ENCODE peak calls at places on chromosomes 16 and 17, in five cellular contexts. O is DND-41, Q is GM23248, D is endothelial cell of umbilical vein, X is GM23338. F is an unnamed sample.

GRCh38 chr16:89552913-89553312 is 7.6 kb upstream of the RPL13 start:
- DNase-seq in O (no peak), X (no peak), Q (no peak), D (no peak), F (no peak)

GRCh38 chr17:7837375-7838290 is 3.6 kb downstream of the KDM6B start:
- DNase-seq in X (peak), O (no peak), D (no peak), Q (peak), F (peak)

GRCh38 chr16:22222006-22222405 is 15.9 kb downstream of the EEF2K start:
- DNase-seq in D (no peak), O (no peak), X (no peak), Q (no peak), F (no peak)

GRCh38 chr16:87701505-87701921 is 64.3 kb downstream of the KLHDC4 start:
- DNase-seq in X (no peak), D (no peak), O (no peak), Q (no peak), F (no peak)

GRCh38 chr16:1635070-1635469 is 22.9 kb downstream of the CRAMP1 start:
- DNase-seq in O (no peak), X (no peak), D (no peak), Q (no peak), F (no peak)

GRCh38 chr16:84379008-84379730 is 10.8 kb downstream of the ATP2C2 start:
- DNase-seq in O (no peak), D (no peak), Q (no peak), X (no peak), F (no peak)

GRCh38 chr16:60642956-60643355 is 1393.3 kb downstream of the CDH8 start:
- DNase-seq in Q (peak), X (no peak), D (no peak), O (no peak), F (no peak)

GRCh38 chr17:76121932-76122383 is 18.4 kb upstream of the EXOC7 start:
- DNase-seq in D (no peak), Q (peak), O (no peak), X (peak), F (no peak)

GRCh38 chr16:1763521-1764511 is 7.5 kb downstream of the NME3 start:
- DNase-seq in X (peak), D (no peak), Q (no peak), O (no peak), F (peak)

GRCh38 chr17:64653325-64653984 is 8.7 kb downstream of the SMURF2 start:
- DNase-seq in Q (peak), D (no peak), X (no peak), O (no peak), F (no peak)

GRCh38 chr16:63976345-63976744 is 1145.5 kb downstream of the CDH11 start:
- DNase-seq in O (no peak), Q (no peak), D (no peak), X (no peak), F (no peak)

GRCh38 chr17:81926451-81927144 is 937 bp downstream of the MAFG start:
- DNase-seq in O (peak), D (peak), X (peak), Q (peak), F (peak)

GRCh38 chr16:27432600-27432957 is 30.6 kb downstream of the IL21R start:
- DNase-seq in Q (peak), D (no peak), X (no peak), O (no peak), F (no peak)

GRCh38 chr17:29616300-29617048 is 6.2 kb downstream of the CORO6 start:
- DNase-seq in D (no peak), X (peak), Q (no peak), O (no peak), F (no peak)
- H2AFZ ChIP-seq in D (peak), X (no peak), Q (no peak), O (no peak), F (no peak)

GRCh38 chr17:77677637-77678036 is 280.9 kb upstream of the TNRC6C start:
- DNase-seq in O (no peak), Q (no peak), D (no peak), X (no peak), F (no peak)
- TF ChIP-seq EZH2 in O (no peak), Q (no peak), D (no peak), X (no peak), F (no peak)

GRCh38 chr17:58281511-58282011 is 826 bp upstream of the MPO start:
- DNase-seq in D (no peak), Q (no peak), X (peak), O (no peak), F (no peak)
- H3K4me2 ChIP-seq in D (no peak), Q (no peak), X (no peak), O (no peak), F (no peak)

DNA sequence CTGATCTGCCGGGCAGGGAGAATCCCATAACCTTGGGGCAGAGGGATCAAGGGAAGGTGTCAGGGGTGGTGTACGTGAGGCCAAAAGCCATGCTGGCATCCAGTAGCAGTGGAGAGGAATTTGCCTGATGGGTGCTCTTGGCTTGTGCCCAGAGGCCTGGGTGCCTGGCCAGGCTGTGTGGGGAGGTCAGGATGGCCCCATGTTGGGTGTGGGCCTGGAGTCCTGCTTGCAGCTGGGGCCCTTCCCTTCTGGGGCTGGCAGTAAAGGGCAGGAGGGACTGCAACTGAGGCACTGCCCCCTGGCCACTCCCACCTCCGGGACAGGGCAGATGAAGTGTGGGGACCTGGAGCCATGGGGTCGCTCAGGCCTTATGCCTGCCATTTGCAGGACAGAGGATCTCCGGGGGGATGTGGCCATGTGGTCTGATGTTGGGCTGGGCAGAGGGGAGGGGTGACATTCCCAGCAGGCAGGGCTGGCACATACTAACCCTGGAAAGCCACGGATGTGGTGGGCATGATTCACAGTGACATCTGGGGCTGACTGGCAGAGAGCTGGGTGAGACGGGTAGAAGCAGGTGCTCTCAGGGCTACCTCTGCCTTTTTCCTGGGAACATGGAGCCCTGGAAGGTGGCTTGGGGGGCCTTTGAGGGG is 3.5 kb downstream of the FMNL1 start:
- DNase-seq in O (peak), D (no peak), X (no peak), Q (no peak), F (no peak)
- H2AFZ ChIP-seq in O (no peak), D (no peak), X (no peak), Q (no peak), F (no peak)

GRCh38 chr16:67248401-67249177 is at the start of gene SLC9A5:
- DNase-seq in X (peak), D (peak), O (peak), Q (peak), F (peak)
- TF ChIP-seq EZH2 in X (no peak), D (no peak), O (peak), Q (no peak), F (no peak)

DNA sequence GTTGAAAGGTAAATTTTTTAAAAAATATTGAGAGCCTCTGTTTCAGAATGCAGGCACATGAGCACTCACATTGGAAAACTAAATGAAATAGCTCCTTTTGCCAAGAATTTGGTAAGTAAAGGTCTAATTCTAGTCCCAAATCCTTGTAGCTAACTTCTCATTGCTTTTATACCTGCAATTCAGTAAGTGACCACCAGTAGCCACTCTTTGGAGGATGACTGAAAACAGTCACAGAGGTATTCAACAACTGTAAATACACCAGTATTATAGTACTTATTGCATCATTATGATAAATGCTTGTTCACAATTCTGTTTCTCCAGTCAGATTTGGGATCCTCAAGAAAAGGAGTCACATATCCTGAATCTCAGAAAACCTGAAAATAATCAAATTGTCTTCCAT is 562.4 kb upstream of the CDH11 start:
- DNase-seq in Q (no peak), X (peak), D (no peak), O (no peak), F (no peak)
- H3K4me2 ChIP-seq in Q (no peak), X (no peak), D (no peak), O (no peak), F (no peak)